ENCODE peak calls at places on chromosome 19, in seven cellular contexts. E is sigmoid colon, A is HCT116, J is GM12878, F is stomach, G is breast epithelium, X is SK-N-SH. Y is an unnamed sample. For H3K36me3, the result is how much of the 10 kb centered on the place peaks cover.

GRCh38 chr19:5149508-5149907 is 180.6 kb downstream of the KDM4B start:
- DNase-seq in E (no peak), J (no peak), X (no peak), F (no peak), G (no peak), A (no peak), Y (no peak)

GRCh38 chr19:37933965-37934364 is 27.0 kb downstream of the SIPA1L3 start:
- DNase-seq in X (no peak), A (no peak), G (no peak), J (no peak), F (peak), E (no peak), Y (no peak)

GRCh38 chr19:33214621-33215020 is 11.0 kb downstream of the SLC7A10 start:
- DNase-seq in G (no peak), E (no peak), X (peak), F (no peak), A (no peak), J (no peak), Y (no peak)

GRCh38 chr19:56121180-56122167 is at the start of gene ZNF787:
- DNase-seq in G (peak), A (peak), F (peak), X (peak), J (peak), E (peak), Y (peak)

GRCh38 chr19:42328854-42329253 is 3.4 kb downstream of the MEGF8 start:
- DNase-seq in J (no peak), E (no peak), A (no peak), X (no peak), G (no peak), F (no peak), Y (no peak)

GRCh38 chr19:49059056-49059455 is 1.5 kb upstream of the CGB7 start:
- DNase-seq in F (no peak), G (no peak), E (no peak), J (no peak), X (peak), A (no peak), Y (no peak)

GRCh38 chr19:35822579-35822978 is 9.9 kb upstream of the PRODH2 start:
- DNase-seq in E (no peak), X (no peak), J (no peak), F (no peak), A (no peak), G (no peak), Y (no peak)

GRCh38 chr19:2428027-2428690 is 773 bp upstream of the TIMM13 start:
- DNase-seq in J (no peak), G (no peak), E (peak), X (peak), F (peak), A (no peak), Y (peak)

GRCh38 chr19:41657157-41657556 is 30.3 kb upstream of the CEACAM4 start:
- DNase-seq in X (no peak), J (no peak), G (no peak), E (no peak), F (no peak), A (no peak), Y (no peak)

GRCh38 chr19:19368087-19368486 is 37.4 kb upstream of the GATAD2A start:
- DNase-seq in J (no peak), F (no peak), G (no peak), E (no peak), X (no peak), A (no peak), Y (no peak)

GRCh38 chr19:13012690-13013608 is 17.7 kb downstream of the NFIX start:
- DNase-seq in F (no peak), A (no peak), E (peak), X (no peak), J (no peak), G (no peak), Y (no peak)

GRCh38 chr19:37980419-37980975 is 73.5 kb downstream of the SIPA1L3 start:
- DNase-seq in J (no peak), F (no peak), X (no peak), E (no peak), A (no peak), G (no peak), Y (no peak)

GRCh38 chr19:21197589-21198295 is 55.9 kb downstream of the ZNF431 start:
- DNase-seq in F (no peak), G (no peak), E (no peak), J (no peak), X (no peak), A (no peak), Y (no peak)
- H3K36me3 ChIP-seq in F (under half), G (under half), E (under half), J (under half), X (under half), A (under half), Y (under half)

DNA sequence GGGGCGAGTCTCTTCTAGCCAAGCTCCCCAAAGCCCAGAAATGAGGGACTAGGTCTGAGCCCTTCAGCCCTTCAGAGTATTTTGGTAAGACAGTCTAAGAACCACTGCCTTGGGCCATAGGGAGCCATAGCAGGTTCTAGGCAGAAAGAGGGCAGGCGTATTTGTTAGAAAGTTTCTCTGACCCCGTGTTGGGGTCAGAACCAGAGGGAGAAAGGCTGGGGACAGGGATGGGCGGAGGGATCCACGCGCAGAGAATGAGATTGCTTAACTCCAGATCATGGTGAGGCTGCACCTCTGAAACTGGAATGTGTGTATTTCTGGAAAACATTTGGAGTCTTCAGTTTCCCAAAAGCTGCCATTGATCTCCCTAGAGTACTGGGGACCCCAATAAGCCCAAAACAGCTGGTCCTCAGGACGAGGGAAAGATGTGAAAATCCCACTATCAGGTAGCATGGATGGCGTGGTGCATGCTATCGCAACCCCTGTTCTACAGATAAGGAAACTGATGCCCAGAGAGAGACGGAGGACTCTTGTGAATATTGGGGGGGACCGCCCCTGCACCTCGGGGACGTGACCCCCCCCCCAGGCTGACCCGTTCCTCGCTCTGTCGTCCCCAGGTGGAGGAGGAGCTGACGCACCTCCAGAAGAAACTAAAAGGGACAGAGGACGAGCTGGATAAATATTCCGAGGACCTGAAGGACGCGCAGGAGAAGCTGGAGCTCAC is 703 bp upstream of the TPM4 start:
- DNase-seq in E (peak), X (no peak), J (no peak), A (no peak), G (no peak), F (no peak), Y (no peak)
- TF ChIP-seq POLR2AphosphoS5 in E (peak), X (no peak), J (peak), A (no peak), G (no peak), F (no peak), Y (no peak)

DNA sequence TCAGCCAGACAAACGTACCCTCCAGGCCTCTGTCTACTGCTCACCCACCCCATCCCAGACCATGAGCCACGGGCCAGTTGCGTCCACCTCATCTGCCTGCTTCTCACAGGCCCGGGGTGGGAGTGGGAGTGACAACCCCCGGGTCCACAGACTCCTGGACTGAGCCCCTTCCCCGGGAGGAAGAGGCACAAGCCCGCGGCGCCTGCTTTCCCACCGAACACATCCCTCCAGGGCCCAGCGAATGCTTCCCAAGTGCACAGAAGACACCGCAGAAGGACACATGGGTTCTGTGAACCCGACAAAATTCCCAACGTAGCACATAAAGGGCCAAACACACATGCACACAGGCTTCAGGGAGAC is 18.0 kb upstream of the PLPP2 start:
- DNase-seq in A (no peak), E (no peak), X (peak), J (no peak), F (peak), G (no peak), Y (no peak)
- H3K27ac ChIP-seq in A (no peak), E (no peak), X (no peak), J (no peak), F (no peak), G (no peak), Y (no peak)

DNA sequence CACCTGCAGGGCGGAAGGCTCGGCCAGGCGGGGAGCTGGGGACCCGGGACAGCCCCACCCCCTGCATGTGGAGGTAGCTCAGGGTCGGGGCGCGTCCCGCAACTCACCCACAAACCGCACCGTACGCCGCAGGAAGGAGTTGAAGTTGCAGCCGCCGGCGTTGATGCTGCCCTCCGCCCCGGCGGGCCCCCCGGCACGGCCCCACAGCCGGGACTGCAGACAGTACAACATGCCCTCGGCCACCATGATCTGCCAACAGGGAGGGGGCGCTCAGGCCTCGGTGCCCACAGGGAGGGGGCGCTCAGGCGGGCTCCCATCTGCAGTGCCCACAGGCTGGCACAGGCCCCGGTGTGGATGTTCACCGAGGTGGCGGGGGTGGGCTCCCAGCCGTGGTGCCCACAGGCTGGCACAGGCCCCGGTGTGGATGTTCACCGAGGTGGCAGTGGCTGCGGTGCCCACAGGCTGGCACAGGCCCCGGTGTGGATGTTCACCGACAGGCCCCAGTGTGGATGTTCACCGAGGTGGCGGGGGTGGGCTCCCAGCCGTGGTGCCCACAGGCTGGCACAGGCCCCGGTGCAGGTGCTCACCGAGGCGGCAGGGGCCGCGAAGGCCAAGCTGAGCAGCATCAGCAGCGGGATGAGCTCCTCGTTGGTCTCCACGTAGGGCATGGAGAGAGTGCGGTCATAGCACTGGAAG is 6.5 kb downstream of the PLPPR3 start:
- DNase-seq in G (no peak), X (no peak), E (no peak), J (no peak), A (no peak), F (no peak), Y (no peak)
- H3K36me3 ChIP-seq in G (under half), X (under half), E (under half), J (under half), A (under half), F (under half), Y (under half)

DNA sequence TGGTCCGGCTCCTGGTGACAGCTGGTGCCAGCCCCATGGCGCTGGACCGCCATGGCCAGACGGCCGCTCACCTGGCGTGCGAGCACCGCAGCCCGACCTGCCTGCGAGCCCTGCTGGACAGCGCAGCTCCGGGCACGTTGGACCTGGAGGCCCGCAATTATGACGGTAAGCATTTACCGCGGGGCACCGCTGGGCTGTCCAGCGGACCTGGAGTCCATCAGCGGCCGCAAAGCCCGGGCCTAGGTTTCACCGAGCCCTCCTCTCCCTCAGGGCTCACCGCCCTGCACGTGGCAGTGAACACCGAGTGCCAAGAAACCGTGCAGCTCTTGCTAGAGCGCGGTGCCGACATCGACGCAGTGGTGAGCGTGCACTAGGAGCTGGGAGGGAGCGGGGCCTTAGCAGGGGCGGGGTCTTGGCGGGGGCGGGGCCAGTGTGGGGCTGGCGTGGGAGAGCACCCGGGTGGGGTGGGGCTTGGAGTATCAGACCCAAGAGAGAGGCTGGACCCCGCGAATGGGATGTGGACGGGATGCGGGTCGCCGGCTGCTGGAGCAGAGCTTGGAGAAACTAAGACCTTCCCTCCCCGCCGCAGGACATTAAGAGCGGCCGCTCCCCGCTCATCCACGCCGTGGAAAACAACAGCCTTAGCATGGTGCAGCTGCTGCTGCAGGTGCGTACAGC is 8.7 kb downstream of the BCL3 start:
- DNase-seq in J (no peak), X (peak), F (peak), G (no peak), E (peak), A (no peak), Y (no peak)
- TF ChIP-seq POLR2AphosphoS5 in J (no peak), X (no peak), F (peak), G (no peak), E (peak), A (no peak), Y (peak)